ENCODE peak calls at places on chromosomes 2 and 18, in six cellular contexts. V is CD8-positive, alpha-beta memory T cell; E is uterus; F is cardiac fibroblast; D is IMR-90; R is CD4-positive, alpha-beta memory T cell. G is an unnamed sample.

GRCh38 chr2:176082885-176083731 is 654 bp downstream of the EVX2 start:
- DNase-seq in R (no peak), V (no peak), E (no peak), D (no peak), F (no peak), G (no peak)

GRCh38 chr2:10303634-10304378 is 1.1 kb downstream of the HPCAL1 start:
- DNase-seq in R (peak), F (peak), E (peak), V (peak), D (peak), G (peak)

GRCh38 chr2:110866496-110866895 is 134.1 kb downstream of the ACOXL start:
- DNase-seq in V (no peak), E (no peak), D (no peak), R (no peak), F (no peak), G (no peak)

GRCh38 chr18:52888014-52888413 is 548.0 kb downstream of the DCC start:
- DNase-seq in V (no peak), D (no peak), F (no peak), E (no peak), R (no peak), G (no peak)

GRCh38 chr2:119820275-119820674 is 60.6 kb downstream of the PTPN4 start:
- DNase-seq in V (no peak), F (peak), E (no peak), R (no peak), D (peak), G (peak)

GRCh38 chr2:159292157-159292556 is 5.7 kb upstream of the WDSUB1 start:
- DNase-seq in F (no peak), V (no peak), D (no peak), E (no peak), R (no peak), G (no peak)

GRCh38 chr2:16284941-16285625 is 344.7 kb downstream of the MYCN start:
- DNase-seq in E (no peak), F (no peak), V (no peak), R (no peak), D (no peak), G (no peak)

GRCh38 chr2:172976076-172976579 is 99.5 kb upstream of the MAP3K20 start:
- DNase-seq in F (no peak), E (no peak), D (no peak), V (no peak), R (no peak), G (no peak)

GRCh38 chr2:227479865-227480475 is 8.0 kb downstream of the AGFG1 start:
- DNase-seq in D (peak), F (peak), E (no peak), R (no peak), V (no peak), G (no peak)

GRCh38 chr2:127175821-127176354 is 44.2 kb downstream of the CYP27C1 start:
- DNase-seq in V (no peak), E (peak), R (no peak), D (peak), F (no peak), G (peak)

GRCh38 chr2:172788871-172789270 is 53.2 kb downstream of the RAPGEF4 start:
- DNase-seq in V (no peak), D (no peak), F (no peak), R (no peak), E (no peak), G (no peak)

GRCh38 chr2:36805635-36806224 is 109.2 kb downstream of the VIT start:
- DNase-seq in F (no peak), D (no peak), V (no peak), R (no peak), E (no peak), G (no peak)

GRCh38 chr2:226320073-226320948 is 479.3 kb downstream of the IRS1 start:
- DNase-seq in D (no peak), V (no peak), F (no peak), E (no peak), R (no peak), G (no peak)

GRCh38 chr2:8552264-8552913 is 129.5 kb upstream of the ID2 start:
- DNase-seq in V (peak), D (no peak), E (no peak), F (no peak), R (no peak), G (no peak)

GRCh38 chr18:53324353-53324752 is 900.1 kb downstream of the MBD2 start:
- DNase-seq in D (no peak), V (no peak), R (no peak), F (no peak), E (no peak), G (no peak)

GRCh38 chr2:152644197-152644873 is 72.9 kb downstream of the PRPF40A start:
- DNase-seq in D (no peak), E (no peak), R (no peak), V (no peak), F (no peak), G (no peak)

GRCh38 chr2:169670215-169670651 is 24.0 kb downstream of the CFAP210 start:
- DNase-seq in R (no peak), D (peak), E (no peak), F (peak), V (no peak), G (no peak)

GRCh38 chr2:158953926-158954763 is 14.3 kb upstream of the TANC1 start:
- DNase-seq in F (peak), V (no peak), R (no peak), D (peak), E (peak), G (peak)

GRCh38 chr18:63409301-63409700 is 13.0 kb downstream of the VPS4B start:
- DNase-seq in F (no peak), D (peak), R (no peak), E (no peak), V (no peak), G (peak)

GRCh38 chr2:85071096-85071495 is 62.1 kb upstream of the TCF7L1 start:
- DNase-seq in E (no peak), F (peak), D (peak), R (no peak), V (no peak), G (peak)

GRCh38 chr2:96537734-96538486 is 1.4 kb downstream of the ARID5A start:
- DNase-seq in V (peak), F (no peak), R (peak), D (no peak), E (no peak), G (no peak)

GRCh38 chr2:54603357-54603756 is 120.1 kb upstream of the EML6 start:
- DNase-seq in F (peak), R (no peak), D (peak), V (no peak), E (no peak), G (no peak)

GRCh38 chr2:157809212-157809611 is 66.9 kb downstream of the ACVR1 start:
- DNase-seq in V (no peak), R (no peak), D (peak), F (peak), E (no peak), G (peak)

GRCh38 chr18:32349728-32350395 is 120.8 kb downstream of the GAREM1 start:
- DNase-seq in R (no peak), D (peak), V (no peak), F (peak), E (peak), G (peak)

GRCh38 chr2:195520671-195521155 is 136.3 kb upstream of the SLC39A10 start:
- DNase-seq in D (peak), R (no peak), V (no peak), E (no peak), F (peak), G (peak)

GRCh38 chr2:187769437-187769836 is 215.2 kb upstream of the TFPI start:
- DNase-seq in F (no peak), R (no peak), V (no peak), E (no peak), D (no peak), G (no peak)

DNA sequence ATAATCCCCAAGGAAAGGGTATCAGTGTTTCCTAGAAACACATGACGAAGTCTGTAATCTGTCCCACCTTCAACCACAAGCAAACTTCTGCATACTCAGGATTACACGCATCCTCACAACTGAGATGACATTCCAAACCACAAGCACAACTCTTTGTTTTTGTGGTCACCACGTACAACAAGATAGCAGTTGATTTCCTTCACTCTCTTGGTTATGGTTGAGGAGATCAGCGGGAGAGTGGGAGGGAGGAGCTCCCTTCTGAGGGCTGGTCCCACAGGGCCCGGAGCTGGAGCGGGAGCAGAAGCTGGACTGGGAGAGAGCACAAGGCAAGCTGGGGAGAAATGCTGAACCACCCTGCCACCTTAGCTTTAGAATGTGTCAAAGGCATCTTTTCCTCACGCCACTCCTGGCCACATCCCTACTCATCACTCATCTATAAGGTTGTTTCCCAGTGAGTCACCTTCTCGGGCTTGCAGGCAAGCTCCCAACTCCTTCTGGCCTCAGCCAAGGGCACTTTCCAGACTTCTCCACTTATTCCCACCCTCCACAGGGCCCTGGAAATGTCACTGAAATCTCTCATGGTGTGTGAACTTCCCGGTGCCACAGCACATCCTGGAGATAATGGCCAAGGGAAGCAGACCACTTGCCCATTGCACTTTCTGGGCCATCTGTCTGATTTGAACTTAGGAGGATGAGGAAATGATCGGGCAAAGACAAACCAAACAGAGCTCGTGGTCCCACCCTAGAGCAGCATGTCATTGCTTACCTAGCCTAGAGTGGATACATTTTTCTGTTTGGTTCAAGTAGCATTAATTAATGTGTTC is 98.9 kb upstream of the LGALSL start:
- DNase-seq in R (no peak), E (no peak), D (peak), V (no peak), F (peak), G (peak)
- H3K4me3 ChIP-seq in R (no peak), E (no peak), D (no peak), V (no peak), F (no peak), G (no peak)

GRCh38 chr2:224039770-224040088 is 643 bp upstream of the SERPINE2 start:
- DNase-seq in D (no peak), E (no peak), R (no peak), F (no peak), V (no peak), G (no peak)
- H3K4me3 ChIP-seq in D (peak), E (peak), R (no peak), F (peak), V (peak), G (peak)

GRCh38 chr2:197517150-197517549 is 1.3 kb downstream of the MOB4 start:
- DNase-seq in F (no peak), D (no peak), E (no peak), V (no peak), R (no peak), G (no peak)
- H3K4me3 ChIP-seq in F (peak), D (peak), E (peak), V (peak), R (peak), G (peak)

GRCh38 chr2:88126772-88127637 is 857 bp downstream of the FABP1 start:
- DNase-seq in R (no peak), D (no peak), E (no peak), F (no peak), V (no peak), G (no peak)
- H3K4me3 ChIP-seq in R (no peak), D (no peak), E (no peak), F (no peak), V (no peak), G (no peak)

GRCh38 chr2:241841181-241842066 is 17.3 kb downstream of the PDCD1 start:
- DNase-seq in R (no peak), F (no peak), D (no peak), E (no peak), V (no peak), G (no peak)

GRCh38 chr2:241844066-241844728 is 14.5 kb downstream of the PDCD1 start:
- DNase-seq in E (peak), F (peak), D (peak), R (peak), V (peak), G (peak)

GRCh38 chr2:241842067-241842415 is 16.7 kb downstream of the PDCD1 start:
- DNase-seq in E (no peak), F (no peak), R (no peak), D (no peak), V (no peak), G (no peak)

GRCh38 chr2:241843321-241844065 is 15.2 kb downstream of the PDCD1 start:
- DNase-seq in D (no peak), V (no peak), R (peak), F (no peak), E (peak), G (no peak)

DNA sequence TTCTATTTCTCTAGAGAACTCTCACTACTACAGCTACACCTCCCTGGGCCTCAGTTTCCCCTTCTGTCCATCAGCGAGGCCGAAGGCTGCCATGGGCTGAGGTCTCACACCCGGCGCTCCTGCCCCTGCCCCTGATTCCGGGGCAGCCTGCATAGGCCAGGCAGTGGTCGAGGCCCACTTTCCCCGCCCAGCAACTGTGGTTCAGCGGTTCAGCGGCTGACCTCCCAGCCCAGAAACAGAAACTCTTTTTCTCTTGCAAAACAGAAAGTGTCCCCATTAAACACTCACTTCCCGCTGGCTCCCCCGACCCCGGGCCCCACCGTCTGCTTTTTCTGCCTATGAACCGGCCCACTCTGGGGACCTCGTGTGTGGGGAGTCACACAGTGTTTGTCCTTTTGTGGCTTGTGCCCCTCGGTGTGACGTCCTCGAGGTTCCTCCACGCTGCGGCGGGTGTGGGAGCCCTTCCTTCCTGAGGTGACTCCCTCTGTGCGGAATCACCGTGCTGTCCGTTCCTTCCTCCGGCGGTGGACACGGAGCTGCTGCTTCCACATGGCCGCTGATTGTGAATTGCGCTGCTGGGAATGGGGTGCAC is 16.0 kb downstream of the PDCD1 start:
- DNase-seq in R (peak), F (no peak), V (peak), D (no peak), E (peak), G (no peak)
- H3K4me3 ChIP-seq in R (peak), F (no peak), V (peak), D (no peak), E (no peak), G (no peak)

GRCh38 chr2:25160376-25160775 is 8.0 kb downstream of the POMC start:
- DNase-seq in D (no peak), F (no peak), R (no peak), E (no peak), V (no peak), G (no peak)
- H3K4me3 ChIP-seq in D (no peak), F (no peak), R (no peak), E (no peak), V (peak), G (no peak)

GRCh38 chr2:218896501-218897393 is 16.1 kb downstream of the WNT10A start:
- DNase-seq in D (peak), V (peak), E (no peak), R (peak), F (no peak), G (no peak)
- H3K4me3 ChIP-seq in D (no peak), V (peak), E (no peak), R (no peak), F (no peak), G (no peak)

DNA sequence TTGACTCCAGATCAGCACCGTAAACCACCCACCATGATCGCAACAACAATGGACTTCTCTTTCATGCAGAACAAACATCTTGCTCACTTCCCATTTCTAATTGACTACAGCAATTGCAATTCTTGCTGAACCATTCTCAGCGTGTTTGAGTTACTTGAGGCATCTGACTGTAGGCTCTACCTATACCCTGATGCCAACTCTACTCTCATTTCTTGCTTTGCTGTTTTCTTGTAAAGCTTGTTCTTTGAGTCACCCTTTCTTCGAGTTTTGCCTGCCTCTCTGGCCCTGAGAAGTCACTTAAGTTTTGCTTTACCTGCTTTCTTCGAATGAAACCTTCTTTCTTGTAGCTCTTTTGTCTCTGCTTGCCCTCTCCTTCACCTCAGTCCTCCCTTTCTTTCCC is 160.5 kb upstream of the RND3 start:
- DNase-seq in E (no peak), R (no peak), D (no peak), F (no peak), V (no peak), G (no peak)
- H3K4me3 ChIP-seq in E (no peak), R (no peak), D (no peak), F (no peak), V (no peak), G (no peak)